ENCODE peak calls at places on chromosomes 12 and 14, in five cellular contexts. One of them, this sample, is unnamed.

GRCh38 chr12:61853945-61854344 is 406.3 kb upstream of the USP15 start:
- DNase-seq in K562: no peak
- DNase-seq in A549: no peak
- DNase-seq in HepG2: no peak
- DNase-seq in endothelial cell of umbilical vein: no peak
- DNase-seq in this sample: no peak

GRCh38 chr12:109186993-109187653 is 70.7 kb downstream of the ACACB start:
- DNase-seq in HepG2: no peak
- DNase-seq in endothelial cell of umbilical vein: no peak
- DNase-seq in K562: no peak
- DNase-seq in A549: no peak
- DNase-seq in this sample: no peak

GRCh38 chr12:25135531-25136154 is 59.3 kb downstream of the DNAI7 start:
- DNase-seq in endothelial cell of umbilical vein: no peak
- DNase-seq in HepG2: peak; percentile 10
- DNase-seq in A549: no peak
- DNase-seq in K562: no peak
- DNase-seq in this sample: peak; percentile 38

GRCh38 chr14:52312872-52313492 is 1.1 kb upstream of the PTGER2 start:
- DNase-seq in K562: no peak
- DNase-seq in A549: no peak
- DNase-seq in HepG2: no peak
- DNase-seq in endothelial cell of umbilical vein: no peak
- DNase-seq in this sample: peak; percentile 37

GRCh38 chr12:48107252-48107613 is 1.4 kb upstream of the SENP1 start:
- DNase-seq in HepG2: no peak
- DNase-seq in endothelial cell of umbilical vein: no peak
- DNase-seq in A549: no peak
- DNase-seq in K562: no peak
- DNase-seq in this sample: no peak

GRCh38 chr12:65911321-65911720 is 87.0 kb downstream of the HMGA2 start:
- DNase-seq in HepG2: no peak
- DNase-seq in A549: no peak
- DNase-seq in endothelial cell of umbilical vein: peak; percentile 77
- DNase-seq in K562: no peak
- DNase-seq in this sample: no peak

GRCh38 chr12:2904260-2904659 is 13.6 kb downstream of the TULP3 start:
- DNase-seq in K562: no peak
- DNase-seq in HepG2: no peak
- DNase-seq in A549: no peak
- DNase-seq in endothelial cell of umbilical vein: no peak
- DNase-seq in this sample: no peak

GRCh38 chr14:32697114-32697513 is 241.6 kb upstream of the NPAS3 start:
- DNase-seq in HepG2: no peak
- DNase-seq in A549: no peak
- DNase-seq in K562: no peak
- DNase-seq in endothelial cell of umbilical vein: no peak
- DNase-seq in this sample: no peak

GRCh38 chr14:79584679-79585078 is 626.6 kb downstream of the DIO2 start:
- DNase-seq in K562: no peak
- DNase-seq in endothelial cell of umbilical vein: peak; percentile 26
- DNase-seq in A549: peak; percentile 61
- DNase-seq in HepG2: no peak
- DNase-seq in this sample: no peak

GRCh38 chr14:105065280-105066228 is at the start of gene GPR132:
- DNase-seq in endothelial cell of umbilical vein: no peak
- DNase-seq in A549: no peak
- DNase-seq in HepG2: no peak
- DNase-seq in K562: no peak
- DNase-seq in this sample: peak; percentile 98

GRCh38 chr12:80814453-80814852 is 97.7 kb downstream of the MYF5 start:
- DNase-seq in endothelial cell of umbilical vein: no peak
- DNase-seq in HepG2: no peak
- DNase-seq in K562: no peak
- DNase-seq in A549: no peak
- DNase-seq in this sample: no peak
- TF ChIP-seq MYC in endothelial cell of umbilical vein: no peak
- TF ChIP-seq MYC in HepG2: no peak
- TF ChIP-seq MYC in K562: no peak
- TF ChIP-seq MYC in A549: no peak
- TF ChIP-seq MYC in this sample: no peak

DNA sequence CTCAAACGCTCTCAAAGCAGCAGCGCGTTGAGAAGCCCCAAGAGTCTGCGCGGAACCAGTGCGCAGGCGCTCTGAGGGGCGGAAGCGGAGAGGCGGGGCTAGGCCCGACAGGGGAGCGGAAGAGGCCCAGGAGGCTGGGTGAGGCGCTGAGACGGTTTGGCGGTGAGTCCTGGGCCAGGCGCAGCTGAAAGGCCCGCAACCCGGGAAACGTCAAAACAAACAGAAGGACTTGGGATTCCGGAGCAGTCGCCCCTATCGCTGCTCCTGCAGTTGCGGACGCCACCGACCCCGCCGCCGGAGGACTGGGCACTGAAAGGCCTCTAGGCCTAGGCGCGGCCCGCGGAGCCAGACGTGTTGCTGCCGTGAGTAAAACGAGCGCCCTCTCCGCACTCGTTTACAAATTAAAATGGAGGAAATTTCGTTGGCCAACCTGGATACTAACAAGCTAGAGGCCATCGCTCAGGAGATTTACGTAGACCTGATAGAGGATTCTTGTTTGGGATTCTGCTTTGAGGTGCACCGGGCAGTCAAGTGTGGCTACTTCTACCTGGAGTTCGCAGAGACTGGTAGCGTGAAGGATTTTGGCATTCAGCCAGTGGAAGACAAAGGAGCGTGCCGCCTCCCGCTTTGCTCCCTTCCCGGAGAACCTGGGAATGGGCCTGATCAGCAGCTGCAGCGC is at the start of gene ATXN7L3B:
- DNase-seq in HepG2: peak; percentile 89
- DNase-seq in A549: peak; percentile 97
- DNase-seq in K562: peak; percentile 93
- DNase-seq in endothelial cell of umbilical vein: peak; percentile 96
- DNase-seq in this sample: peak; percentile 95
- TF ChIP-seq POLR2A in HepG2: peak; percentile 79
- TF ChIP-seq POLR2A in A549: peak; percentile 71
- TF ChIP-seq POLR2A in K562: peak; percentile 89
- TF ChIP-seq POLR2A in endothelial cell of umbilical vein: peak; percentile 61
- TF ChIP-seq POLR2A in this sample: peak; percentile 75

GRCh38 chr12:14613718-14614117 is 46.0 kb upstream of the PLBD1 start:
- DNase-seq in endothelial cell of umbilical vein: no peak
- DNase-seq in A549: no peak
- DNase-seq in K562: no peak
- DNase-seq in HepG2: no peak
- DNase-seq in this sample: peak; percentile 42
- H3K4me3 ChIP-seq in endothelial cell of umbilical vein: no peak overlapping the region
- H3K4me3 ChIP-seq in A549: no peak overlapping the region
- H3K4me3 ChIP-seq in K562: no peak overlapping the region
- H3K4me3 ChIP-seq in HepG2: no peak overlapping the region
- H3K4me3 ChIP-seq in this sample: no peak overlapping the region

GRCh38 chr14:90803249-90803648 is 13.0 kb downstream of the TTC7B start:
- DNase-seq in K562: no peak
- DNase-seq in A549: no peak
- DNase-seq in endothelial cell of umbilical vein: no peak
- DNase-seq in HepG2: no peak
- DNase-seq in this sample: no peak

GRCh38 chr14:90804776-90805391 is 11.3 kb downstream of the TTC7B start:
- DNase-seq in A549: no peak
- DNase-seq in K562: no peak
- DNase-seq in HepG2: no peak
- DNase-seq in endothelial cell of umbilical vein: no peak
- DNase-seq in this sample: peak; percentile 43

GRCh38 chr14:90807060-90807459 is 9.2 kb downstream of the TTC7B start:
- DNase-seq in A549: no peak
- DNase-seq in HepG2: no peak
- DNase-seq in K562: no peak
- DNase-seq in endothelial cell of umbilical vein: no peak
- DNase-seq in this sample: no peak

GRCh38 chr14:90804292-90804671 is 11.9 kb downstream of the TTC7B start:
- DNase-seq in A549: no peak
- DNase-seq in K562: no peak
- DNase-seq in HepG2: no peak
- DNase-seq in endothelial cell of umbilical vein: no peak
- DNase-seq in this sample: no peak

DNA sequence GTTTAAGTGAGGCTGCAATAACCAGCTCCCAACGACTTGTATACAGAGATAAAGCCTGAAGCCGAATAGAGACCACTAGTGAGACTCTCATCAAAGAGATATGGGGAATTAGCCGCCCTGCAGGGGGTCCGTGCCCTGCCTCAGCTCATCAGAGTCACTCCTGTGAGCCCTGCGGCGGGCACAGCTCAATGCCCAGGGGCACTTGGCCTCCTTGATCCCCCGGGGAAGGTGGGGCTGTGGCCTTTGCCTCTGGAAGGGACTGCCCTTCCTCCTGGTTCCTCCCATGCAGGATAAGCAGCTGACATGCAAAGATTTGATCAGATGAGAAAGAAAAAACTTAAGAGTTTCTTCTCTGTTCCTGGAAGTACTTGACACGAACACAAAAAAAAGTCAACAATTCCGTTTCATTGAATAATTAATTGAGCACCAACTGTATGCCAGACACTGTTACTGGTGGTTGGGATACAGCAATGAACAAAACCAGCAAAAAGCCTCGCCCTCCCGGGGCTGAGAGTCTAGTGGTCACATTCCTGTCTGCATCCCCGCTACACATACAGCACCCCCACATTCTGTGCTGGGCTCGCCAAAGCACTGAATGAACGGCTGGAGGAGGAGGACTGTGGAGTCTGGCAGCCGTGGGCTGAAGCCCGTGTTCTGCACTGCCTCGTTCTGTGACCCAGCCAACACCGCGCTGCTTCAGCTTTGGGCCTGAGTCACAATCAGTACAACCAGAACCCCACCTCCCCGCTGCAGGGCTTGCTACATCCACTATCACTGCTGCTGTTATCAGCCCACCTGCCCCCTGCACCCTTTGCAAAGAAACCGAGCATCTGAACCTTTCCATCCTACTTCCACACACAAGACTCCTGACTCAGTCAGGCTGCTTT is 10.3 kb downstream of the TTC7B start:
- DNase-seq in K562: peak; percentile 49
- DNase-seq in endothelial cell of umbilical vein: no peak
- DNase-seq in HepG2: no peak
- DNase-seq in A549: no peak
- DNase-seq in this sample: no peak
- TF ChIP-seq MYC in K562: no peak
- TF ChIP-seq MYC in endothelial cell of umbilical vein: no peak
- TF ChIP-seq MYC in HepG2: no peak
- TF ChIP-seq MYC in A549: no peak
- TF ChIP-seq MYC in this sample: no peak

GRCh38 chr12:120332523-120332922 is 4.9 kb upstream of the PLA2G1B start:
- DNase-seq in endothelial cell of umbilical vein: no peak
- DNase-seq in HepG2: no peak
- DNase-seq in A549: no peak
- DNase-seq in K562: no peak
- DNase-seq in this sample: no peak
- TF ChIP-seq POLR2A in endothelial cell of umbilical vein: no peak
- TF ChIP-seq POLR2A in HepG2: no peak
- TF ChIP-seq POLR2A in A549: no peak
- TF ChIP-seq POLR2A in K562: no peak
- TF ChIP-seq POLR2A in this sample: no peak

GRCh38 chr14:106872619-106873446 is 1346.5 kb downstream of the TMEM121 start:
- DNase-seq in A549: peak; percentile 83
- DNase-seq in HepG2: peak; percentile 84
- DNase-seq in K562: peak; percentile 17
- DNase-seq in endothelial cell of umbilical vein: no peak
- DNase-seq in this sample: peak; percentile 90
- H3K4me3 ChIP-seq in A549: no peak overlapping the region
- H3K4me3 ChIP-seq in HepG2: no peak overlapping the region
- H3K4me3 ChIP-seq in K562: no peak overlapping the region
- H3K4me3 ChIP-seq in endothelial cell of umbilical vein: no peak overlapping the region
- H3K4me3 ChIP-seq in this sample: no peak overlapping the region

DNA sequence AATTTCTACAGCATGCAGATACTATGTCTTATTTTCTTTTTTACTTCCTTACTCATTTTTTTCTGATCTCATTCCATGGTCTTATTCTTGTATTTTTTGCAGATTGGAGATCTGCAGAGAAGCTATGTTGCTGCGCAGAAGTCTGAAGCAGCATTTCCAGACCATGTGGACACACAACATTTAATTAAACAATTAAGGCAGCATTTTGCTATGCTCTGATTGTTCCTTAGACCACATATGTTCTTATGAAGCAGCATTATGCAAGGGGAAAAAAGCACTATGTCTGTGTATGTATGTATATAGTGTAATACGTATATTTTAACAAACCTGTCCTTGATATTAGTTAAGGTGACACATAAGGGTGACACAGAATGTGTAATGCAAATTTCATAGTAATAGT is 52.7 kb downstream of the TTC8 start:
- DNase-seq in endothelial cell of umbilical vein: no peak
- DNase-seq in K562: no peak
- DNase-seq in HepG2: no peak
- DNase-seq in A549: no peak
- DNase-seq in this sample: no peak
- TF ChIP-seq MYC in endothelial cell of umbilical vein: no peak
- TF ChIP-seq MYC in K562: no peak
- TF ChIP-seq MYC in HepG2: no peak
- TF ChIP-seq MYC in A549: no peak
- TF ChIP-seq MYC in this sample: no peak

DNA sequence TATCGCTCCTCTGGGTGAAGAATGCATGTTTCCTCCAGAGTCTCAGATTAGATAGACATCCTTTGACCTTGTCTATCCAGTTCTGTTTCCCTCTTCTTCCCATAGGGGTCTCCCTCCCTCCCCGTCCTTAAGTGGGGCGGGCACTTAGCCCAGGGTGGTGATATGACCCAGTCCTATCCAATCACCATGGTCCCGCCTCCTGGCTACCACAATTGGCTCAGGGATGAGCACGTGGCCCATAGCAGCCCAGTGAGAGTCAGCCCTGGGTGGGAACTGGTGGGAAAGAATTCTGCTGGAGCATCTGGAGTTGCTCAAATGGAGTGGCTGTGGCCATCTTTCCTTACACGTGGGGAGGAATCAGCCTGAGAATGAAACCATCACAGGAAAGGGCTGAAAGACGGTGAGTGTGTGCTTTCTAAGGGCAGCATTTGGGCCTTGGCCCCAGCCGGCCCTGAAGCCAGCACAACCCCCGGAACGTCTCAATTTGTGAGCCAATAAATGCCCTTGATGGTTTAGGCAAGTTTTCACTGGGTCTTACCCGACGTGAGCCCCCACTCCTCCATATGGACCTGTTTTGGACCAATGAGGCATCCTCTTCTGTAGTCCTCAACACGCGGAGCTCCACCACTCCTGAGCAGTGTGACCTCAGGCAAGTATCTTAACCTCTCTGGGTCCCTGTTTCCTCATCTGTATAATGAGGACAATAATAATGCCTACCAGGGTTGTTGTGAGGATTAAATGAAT is 14.3 kb upstream of the MLXIP start:
- DNase-seq in endothelial cell of umbilical vein: peak; percentile 95
- DNase-seq in K562: peak; percentile 96
- DNase-seq in HepG2: peak; percentile 97
- DNase-seq in A549: peak; percentile 98
- DNase-seq in this sample: peak; percentile 99
- TF ChIP-seq POLR2A in endothelial cell of umbilical vein: peak; percentile 58
- TF ChIP-seq POLR2A in K562: peak; percentile 81
- TF ChIP-seq POLR2A in HepG2: peak; percentile 61
- TF ChIP-seq POLR2A in A549: no peak
- TF ChIP-seq POLR2A in this sample: peak; percentile 73

GRCh38 chr14:80584638-80585505 is 356.7 kb downstream of the CEP128 start:
- DNase-seq in HepG2: peak; percentile 3
- DNase-seq in A549: peak; percentile 39
- DNase-seq in endothelial cell of umbilical vein: peak; percentile 49
- DNase-seq in K562: no peak
- DNase-seq in this sample: no peak
- H3K4me3 ChIP-seq in HepG2: no peak overlapping the region
- H3K4me3 ChIP-seq in A549: no peak overlapping the region
- H3K4me3 ChIP-seq in endothelial cell of umbilical vein: no peak overlapping the region
- H3K4me3 ChIP-seq in K562: no peak overlapping the region
- H3K4me3 ChIP-seq in this sample: no peak overlapping the region

This sample was measured in NB4.